ENCODE peak calls at places on chromosomes 13 and 19, in eight cellular contexts. One of them, this sample, is unnamed.
A peak's percentile ranks its signal among the peaks of the same experiment; 100 is the strongest.

GRCh38 chr13:60427285-60427684 is 30.3 kb downstream of the TDRD3 start:
- DNase-seq in kidney: no peak
- DNase-seq in AG04450: no peak
- DNase-seq in tibial artery: no peak
- DNase-seq in stomach: no peak
- DNase-seq in aorta: no peak
- DNase-seq in lung: no peak
- DNase-seq in GM12878: peak; percentile 46
- DNase-seq in this sample: no peak

GRCh38 chr13:37014609-37015008 is 14.0 kb downstream of the EXOSC8 start:
- DNase-seq in kidney: no peak
- DNase-seq in aorta: no peak
- DNase-seq in GM12878: no peak
- DNase-seq in stomach: no peak
- DNase-seq in lung: no peak
- DNase-seq in tibial artery: no peak
- DNase-seq in AG04450: peak; percentile 6
- DNase-seq in this sample: no peak

GRCh38 chr19:19652482-19653295 is 9.2 kb upstream of the GMIP start:
- DNase-seq in lung: no peak
- DNase-seq in AG04450: no peak
- DNase-seq in stomach: no peak
- DNase-seq in aorta: no peak
- DNase-seq in kidney: no peak
- DNase-seq in tibial artery: no peak
- DNase-seq in GM12878: no peak
- DNase-seq in this sample: no peak

GRCh38 chr19:8304841-8305621 is 3.1 kb downstream of the CD320 start:
- DNase-seq in tibial artery: no peak
- DNase-seq in AG04450: no peak
- DNase-seq in aorta: peak; percentile 73
- DNase-seq in kidney: peak; percentile 71
- DNase-seq in GM12878: no peak
- DNase-seq in lung: peak; percentile 27
- DNase-seq in stomach: peak; percentile 26
- DNase-seq in this sample: peak; percentile 49

GRCh38 chr19:57583521-57584416 is at the start of gene ZIK1:
- DNase-seq in tibial artery: peak; percentile 84
- DNase-seq in lung: peak; percentile 90
- DNase-seq in AG04450: peak; percentile 71
- DNase-seq in stomach: peak; percentile 75
- DNase-seq in kidney: peak; percentile 96
- DNase-seq in aorta: peak; percentile 94
- DNase-seq in GM12878: peak; percentile 61
- DNase-seq in this sample: peak; percentile 83

GRCh38 chr19:30151081-30151480 is 209.0 kb downstream of the URI1 start:
- DNase-seq in stomach: no peak
- DNase-seq in tibial artery: no peak
- DNase-seq in kidney: no peak
- DNase-seq in AG04450: no peak
- DNase-seq in GM12878: no peak
- DNase-seq in aorta: peak; percentile 51
- DNase-seq in lung: no peak
- DNase-seq in this sample: no peak

GRCh38 chr13:51584731-51585191 is 499 bp downstream of the WDFY2 start:
- DNase-seq in tibial artery: peak; percentile 54
- DNase-seq in lung: peak; percentile 63
- DNase-seq in GM12878: no peak
- DNase-seq in AG04450: no peak
- DNase-seq in aorta: peak; percentile 85
- DNase-seq in stomach: peak; percentile 56
- DNase-seq in kidney: no peak
- DNase-seq in this sample: peak; percentile 82

GRCh38 chr19:30356951-30357579 is 15.1 kb upstream of the ZNF536 start:
- DNase-seq in kidney: peak; percentile 43
- DNase-seq in aorta: no peak
- DNase-seq in stomach: no peak
- DNase-seq in AG04450: no peak
- DNase-seq in lung: no peak
- DNase-seq in tibial artery: peak; percentile 18
- DNase-seq in GM12878: no peak
- DNase-seq in this sample: peak; percentile 15

GRCh38 chr19:41373993-41374392 is 2.3 kb upstream of the TMEM91 start:
- DNase-seq in GM12878: no peak
- DNase-seq in kidney: peak; percentile 91
- DNase-seq in stomach: peak; percentile 88
- DNase-seq in tibial artery: peak; percentile 72
- DNase-seq in AG04450: peak; percentile 89
- DNase-seq in lung: peak; percentile 70
- DNase-seq in aorta: peak; percentile 90
- DNase-seq in this sample: no peak

GRCh38 chr13:102002271-102002670 is 399.6 kb downstream of the FGF14 start:
- DNase-seq in tibial artery: no peak
- DNase-seq in kidney: no peak
- DNase-seq in AG04450: no peak
- DNase-seq in GM12878: no peak
- DNase-seq in lung: no peak
- DNase-seq in aorta: no peak
- DNase-seq in stomach: no peak
- DNase-seq in this sample: no peak

GRCh38 chr13:49444517-49445395 is 682 bp downstream of the SETDB2 start:
- DNase-seq in GM12878: peak; percentile 46
- DNase-seq in AG04450: no peak
- DNase-seq in tibial artery: peak; percentile 38
- DNase-seq in kidney: no peak
- DNase-seq in lung: no peak
- DNase-seq in stomach: no peak
- DNase-seq in aorta: no peak
- DNase-seq in this sample: no peak

GRCh38 chr13:102128216-102128800 is 273.5 kb downstream of the FGF14 start:
- DNase-seq in kidney: no peak
- DNase-seq in GM12878: no peak
- DNase-seq in aorta: no peak
- DNase-seq in stomach: no peak
- DNase-seq in tibial artery: no peak
- DNase-seq in AG04450: no peak
- DNase-seq in lung: no peak
- DNase-seq in this sample: no peak

GRCh38 chr19:13095934-13096890 is 6.4 kb downstream of the LYL1 start:
- DNase-seq in stomach: no peak
- DNase-seq in kidney: no peak
- DNase-seq in GM12878: no peak
- DNase-seq in AG04450: no peak
- DNase-seq in tibial artery: no peak
- DNase-seq in aorta: no peak
- DNase-seq in lung: no peak
- DNase-seq in this sample: peak; percentile 74

GRCh38 chr13:94656766-94657165 is 55.1 kb downstream of the GPR180 start:
- DNase-seq in GM12878: peak; percentile 12
- DNase-seq in lung: no peak
- DNase-seq in stomach: no peak
- DNase-seq in tibial artery: no peak
- DNase-seq in AG04450: peak; percentile 91
- DNase-seq in kidney: no peak
- DNase-seq in aorta: no peak
- DNase-seq in this sample: no peak

GRCh38 chr19:14563989-14564650 is 7.7 kb downstream of the NDUFB7 start:
- DNase-seq in aorta: no peak
- DNase-seq in kidney: no peak
- DNase-seq in lung: no peak
- DNase-seq in GM12878: no peak
- DNase-seq in AG04450: no peak
- DNase-seq in stomach: no peak
- DNase-seq in tibial artery: no peak
- DNase-seq in this sample: no peak

DNA sequence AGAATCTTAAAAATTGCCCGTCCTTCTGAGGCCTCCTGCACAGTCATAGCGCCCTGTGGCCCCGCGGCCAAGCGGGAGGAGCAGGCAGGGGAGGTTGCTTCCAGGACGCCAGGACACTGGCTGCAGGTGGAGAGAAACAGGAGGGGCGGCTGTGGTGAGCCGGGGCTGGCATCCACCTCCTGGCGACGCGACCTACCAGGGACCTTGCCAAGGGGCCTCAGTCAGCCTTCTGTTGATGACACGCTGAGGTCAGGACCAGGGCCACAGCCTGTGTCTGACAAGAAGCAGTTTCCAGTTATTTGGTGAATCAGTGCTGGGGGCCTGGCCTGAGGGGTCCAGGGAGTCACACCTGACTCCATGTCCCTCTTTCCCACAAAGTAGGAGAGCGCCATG is 13.3 kb upstream of the MKNK2 start:
- DNase-seq in lung: no peak
- DNase-seq in kidney: no peak
- DNase-seq in aorta: no peak
- DNase-seq in GM12878: no peak
- DNase-seq in AG04450: no peak
- DNase-seq in stomach: no peak
- DNase-seq in tibial artery: no peak
- DNase-seq in this sample: no peak
- H3K27ac ChIP-seq in lung: peak overlapping the region; percentile 81
- H3K27ac ChIP-seq in kidney: peak overlapping the region; percentile 83
- H3K27ac ChIP-seq in aorta: no peak overlapping the region
- H3K27ac ChIP-seq in GM12878: no peak overlapping the region
- H3K27ac ChIP-seq in AG04450: no peak overlapping the region
- H3K27ac ChIP-seq in stomach: peak overlapping the region; percentile 73
- H3K27ac ChIP-seq in tibial artery: peak overlapping the region; percentile 78
- H3K27ac ChIP-seq in this sample: no peak overlapping the region

GRCh38 chr19:1363599-1363998 is 20.1 kb upstream of the NDUFS7 start:
- DNase-seq in AG04450: no peak
- DNase-seq in kidney: no peak
- DNase-seq in aorta: no peak
- DNase-seq in lung: no peak
- DNase-seq in GM12878: no peak
- DNase-seq in tibial artery: no peak
- DNase-seq in stomach: no peak
- DNase-seq in this sample: no peak

GRCh38 chr19:1360126-1360817 is 23.4 kb upstream of the NDUFS7 start:
- DNase-seq in lung: no peak
- DNase-seq in kidney: no peak
- DNase-seq in AG04450: no peak
- DNase-seq in GM12878: no peak
- DNase-seq in stomach: no peak
- DNase-seq in aorta: no peak
- DNase-seq in tibial artery: no peak
- DNase-seq in this sample: no peak

GRCh38 chr19:1360818-1361461 is 22.8 kb upstream of the NDUFS7 start:
- DNase-seq in aorta: peak; percentile 92
- DNase-seq in kidney: peak; percentile 92
- DNase-seq in lung: peak; percentile 48
- DNase-seq in tibial artery: peak; percentile 52
- DNase-seq in AG04450: peak; percentile 58
- DNase-seq in stomach: no peak
- DNase-seq in GM12878: no peak
- DNase-seq in this sample: no peak

GRCh38 chr19:1362385-1363257 is 21.1 kb upstream of the NDUFS7 start:
- DNase-seq in stomach: no peak
- DNase-seq in aorta: no peak
- DNase-seq in AG04450: no peak
- DNase-seq in kidney: no peak
- DNase-seq in lung: no peak
- DNase-seq in tibial artery: no peak
- DNase-seq in GM12878: no peak
- DNase-seq in this sample: no peak

GRCh38 chr19:1361601-1362384 is 21.9 kb upstream of the NDUFS7 start:
- DNase-seq in lung: no peak
- DNase-seq in GM12878: no peak
- DNase-seq in kidney: no peak
- DNase-seq in AG04450: no peak
- DNase-seq in tibial artery: no peak
- DNase-seq in aorta: no peak
- DNase-seq in stomach: no peak
- DNase-seq in this sample: no peak
- H3K27ac ChIP-seq in lung: no peak overlapping the region
- H3K27ac ChIP-seq in GM12878: no peak overlapping the region
- H3K27ac ChIP-seq in kidney: no peak overlapping the region
- H3K27ac ChIP-seq in AG04450: peak overlapping the region; percentile 62
- H3K27ac ChIP-seq in tibial artery: peak overlapping the region; percentile 73
- H3K27ac ChIP-seq in aorta: no peak overlapping the region
- H3K27ac ChIP-seq in stomach: peak overlapping the region; percentile 78
- H3K27ac ChIP-seq in this sample: no peak overlapping the region

GRCh38 chr19:4678881-4679379 is 8.8 kb upstream of the MYDGF start:
- DNase-seq in AG04450: no peak
- DNase-seq in lung: no peak
- DNase-seq in stomach: no peak
- DNase-seq in kidney: no peak
- DNase-seq in GM12878: no peak
- DNase-seq in tibial artery: no peak
- DNase-seq in aorta: no peak
- DNase-seq in this sample: no peak
- H3K27ac ChIP-seq in AG04450: no peak overlapping the region
- H3K27ac ChIP-seq in lung: no peak overlapping the region
- H3K27ac ChIP-seq in stomach: no peak overlapping the region
- H3K27ac ChIP-seq in kidney: no peak overlapping the region
- H3K27ac ChIP-seq in GM12878: no peak overlapping the region
- H3K27ac ChIP-seq in tibial artery: no peak overlapping the region
- H3K27ac ChIP-seq in aorta: no peak overlapping the region
- H3K27ac ChIP-seq in this sample: no peak overlapping the region

GRCh38 chr13:23383151-23383550 is 50.4 kb downstream of the SACS start:
- DNase-seq in kidney: no peak
- DNase-seq in GM12878: no peak
- DNase-seq in aorta: no peak
- DNase-seq in tibial artery: no peak
- DNase-seq in stomach: no peak
- DNase-seq in lung: no peak
- DNase-seq in AG04450: no peak
- DNase-seq in this sample: no peak
- H3K27ac ChIP-seq in kidney: no peak overlapping the region
- H3K27ac ChIP-seq in GM12878: no peak overlapping the region
- H3K27ac ChIP-seq in aorta: no peak overlapping the region
- H3K27ac ChIP-seq in tibial artery: no peak overlapping the region
- H3K27ac ChIP-seq in stomach: no peak overlapping the region
- H3K27ac ChIP-seq in lung: no peak overlapping the region
- H3K27ac ChIP-seq in AG04450: no peak overlapping the region
- H3K27ac ChIP-seq in this sample: no peak overlapping the region

GRCh38 chr19:6610934-6611370 is 20.0 kb upstream of the CD70 start:
- DNase-seq in lung: no peak
- DNase-seq in AG04450: no peak
- DNase-seq in GM12878: no peak
- DNase-seq in kidney: no peak
- DNase-seq in tibial artery: no peak
- DNase-seq in stomach: no peak
- DNase-seq in aorta: no peak
- DNase-seq in this sample: no peak
- H3K27ac ChIP-seq in lung: no peak overlapping the region
- H3K27ac ChIP-seq in AG04450: no peak overlapping the region
- H3K27ac ChIP-seq in GM12878: no peak overlapping the region
- H3K27ac ChIP-seq in kidney: no peak overlapping the region
- H3K27ac ChIP-seq in tibial artery: no peak overlapping the region
- H3K27ac ChIP-seq in stomach: no peak overlapping the region
- H3K27ac ChIP-seq in aorta: no peak overlapping the region
- H3K27ac ChIP-seq in this sample: no peak overlapping the region

This sample was measured in right lobe of liver.